ENCODE peak calls at places on chromosome 20, in seven cellular contexts. One of them, this sample, is unnamed.

GRCh38 chr20:46626799-46627198 is 24.5 kb downstream of the SLC13A3 start:
- DNase-seq in trophoblast cell: no peak
- DNase-seq in IMR-90: no peak
- DNase-seq in mesenchymal stem cell: no peak
- DNase-seq in mesendoderm: no peak
- DNase-seq in H9: no peak
- DNase-seq in H1: no peak
- DNase-seq in this sample: no peak

GRCh38 chr20:11207749-11208502 is 534.1 kb upstream of the JAG1 start:
- DNase-seq in mesendoderm: peak
- DNase-seq in H9: no peak
- DNase-seq in trophoblast cell: no peak
- DNase-seq in H1: no peak
- DNase-seq in IMR-90: peak
- DNase-seq in mesenchymal stem cell: peak
- DNase-seq in this sample: no peak

GRCh38 chr20:37970856-37971245 is 62.4 kb downstream of the TTI1 start:
- DNase-seq in trophoblast cell: no peak
- DNase-seq in H9: no peak
- DNase-seq in mesendoderm: no peak
- DNase-seq in mesenchymal stem cell: no peak
- DNase-seq in IMR-90: no peak
- DNase-seq in H1: no peak
- DNase-seq in this sample: no peak

GRCh38 chr20:35008411-35009342 is 53.0 kb downstream of the MYH7B start:
- DNase-seq in trophoblast cell: no peak
- DNase-seq in H9: peak
- DNase-seq in mesenchymal stem cell: no peak
- DNase-seq in mesendoderm: no peak
- DNase-seq in H1: no peak
- DNase-seq in IMR-90: no peak
- DNase-seq in this sample: no peak

GRCh38 chr20:48812600-48813445 is 15.0 kb downstream of the PREX1 start:
- DNase-seq in trophoblast cell: no peak
- DNase-seq in mesenchymal stem cell: no peak
- DNase-seq in H1: no peak
- DNase-seq in mesendoderm: no peak
- DNase-seq in IMR-90: no peak
- DNase-seq in H9: no peak
- DNase-seq in this sample: no peak

GRCh38 chr20:4216142-4216735 is 200.9 kb upstream of the RNF24 start:
- DNase-seq in trophoblast cell: peak
- DNase-seq in IMR-90: peak
- DNase-seq in mesendoderm: no peak
- DNase-seq in H1: no peak
- DNase-seq in mesenchymal stem cell: no peak
- DNase-seq in H9: no peak
- DNase-seq in this sample: no peak

GRCh38 chr20:1280421-1281102 is 14.5 kb downstream of the SNPH start:
- DNase-seq in mesendoderm: no peak
- DNase-seq in H1: no peak
- DNase-seq in H9: peak
- DNase-seq in trophoblast cell: no peak
- DNase-seq in IMR-90: peak
- DNase-seq in mesenchymal stem cell: peak
- DNase-seq in this sample: no peak

GRCh38 chr20:15487030-15487429 is 1086.2 kb downstream of the KIF16B start:
- DNase-seq in H1: no peak
- DNase-seq in trophoblast cell: peak
- DNase-seq in H9: no peak
- DNase-seq in mesendoderm: peak
- DNase-seq in mesenchymal stem cell: no peak
- DNase-seq in IMR-90: no peak
- DNase-seq in this sample: no peak

GRCh38 chr20:59152559-59153354 is 10.9 kb upstream of the ZNF831 start:
- DNase-seq in mesenchymal stem cell: no peak
- DNase-seq in H1: no peak
- DNase-seq in IMR-90: no peak
- DNase-seq in trophoblast cell: no peak
- DNase-seq in mesendoderm: no peak
- DNase-seq in H9: no peak
- DNase-seq in this sample: no peak

GRCh38 chr20:44967207-44967807 is 995 bp downstream of the STK4 start:
- DNase-seq in IMR-90: no peak
- DNase-seq in H9: no peak
- DNase-seq in H1: no peak
- DNase-seq in trophoblast cell: no peak
- DNase-seq in mesenchymal stem cell: peak
- DNase-seq in mesendoderm: no peak
- DNase-seq in this sample: no peak

GRCh38 chr20:49636447-49636846 is 68.5 kb upstream of the PTGIS start:
- DNase-seq in H1: no peak
- DNase-seq in mesenchymal stem cell: no peak
- DNase-seq in trophoblast cell: no peak
- DNase-seq in H9: no peak
- DNase-seq in mesendoderm: no peak
- DNase-seq in IMR-90: no peak
- DNase-seq in this sample: no peak

GRCh38 chr20:38871560-38871953 is 54.7 kb upstream of the FAM83D start:
- DNase-seq in IMR-90: no peak
- DNase-seq in mesendoderm: no peak
- DNase-seq in mesenchymal stem cell: no peak
- DNase-seq in H9: no peak
- DNase-seq in H1: no peak
- DNase-seq in trophoblast cell: no peak
- DNase-seq in this sample: no peak

GRCh38 chr20:34984756-34985261 is 29.1 kb downstream of the MYH7B start:
- DNase-seq in IMR-90: no peak
- DNase-seq in mesendoderm: no peak
- DNase-seq in trophoblast cell: no peak
- DNase-seq in mesenchymal stem cell: no peak
- DNase-seq in H9: no peak
- DNase-seq in H1: no peak
- DNase-seq in this sample: no peak

GRCh38 chr20:20230741-20231140 is 137.2 kb upstream of the INSM1 start:
- DNase-seq in IMR-90: no peak
- DNase-seq in mesendoderm: no peak
- DNase-seq in H1: no peak
- DNase-seq in H9: no peak
- DNase-seq in mesenchymal stem cell: no peak
- DNase-seq in trophoblast cell: no peak
- DNase-seq in this sample: no peak

GRCh38 chr20:53711333-53712211 is 117.9 kb upstream of the ZNF217 start:
- DNase-seq in trophoblast cell: peak
- DNase-seq in mesenchymal stem cell: no peak
- DNase-seq in IMR-90: no peak
- DNase-seq in H9: no peak
- DNase-seq in H1: no peak
- DNase-seq in mesendoderm: no peak
- DNase-seq in this sample: no peak

GRCh38 chr20:44809380-44810060 is 826 bp downstream of the RIMS4 start:
- DNase-seq in H1: no peak
- DNase-seq in mesendoderm: peak
- DNase-seq in mesenchymal stem cell: no peak
- DNase-seq in IMR-90: no peak
- DNase-seq in trophoblast cell: no peak
- DNase-seq in H9: peak
- DNase-seq in this sample: no peak

GRCh38 chr20:59062057-59062456 is 19.5 kb upstream of the PRELID3B start:
- DNase-seq in H9: no peak
- DNase-seq in mesenchymal stem cell: no peak
- DNase-seq in IMR-90: no peak
- DNase-seq in trophoblast cell: no peak
- DNase-seq in H1: no peak
- DNase-seq in mesendoderm: peak
- DNase-seq in this sample: no peak

GRCh38 chr20:60035-60918 is 27.2 kb upstream of the DEFB125 start:
- DNase-seq in H9: no peak
- DNase-seq in mesenchymal stem cell: no peak
- DNase-seq in trophoblast cell: no peak
- DNase-seq in H1: no peak
- DNase-seq in IMR-90: no peak
- DNase-seq in mesendoderm: no peak
- DNase-seq in this sample: no peak

GRCh38 chr20:20621191-20621590 is 91.3 kb downstream of the RALGAPA2 start:
- DNase-seq in H1: no peak
- DNase-seq in mesenchymal stem cell: no peak
- DNase-seq in mesendoderm: no peak
- DNase-seq in IMR-90: no peak
- DNase-seq in H9: no peak
- DNase-seq in trophoblast cell: no peak
- DNase-seq in this sample: no peak

GRCh38 chr20:49616154-49617007 is 48.4 kb upstream of the PTGIS start:
- DNase-seq in H1: no peak
- DNase-seq in H9: no peak
- DNase-seq in mesendoderm: no peak
- DNase-seq in mesenchymal stem cell: no peak
- DNase-seq in trophoblast cell: no peak
- DNase-seq in IMR-90: no peak
- DNase-seq in this sample: no peak

GRCh38 chr20:37630993-37631392 is 62.8 kb upstream of the CTNNBL1 start:
- DNase-seq in IMR-90: no peak
- DNase-seq in H1: no peak
- DNase-seq in H9: no peak
- DNase-seq in trophoblast cell: no peak
- DNase-seq in mesenchymal stem cell: no peak
- DNase-seq in mesendoderm: no peak
- DNase-seq in this sample: no peak

GRCh38 chr20:36574278-36575065 is 1.1 kb downstream of the TGIF2 start:
- DNase-seq in H1: no peak
- DNase-seq in mesendoderm: peak
- DNase-seq in H9: peak
- DNase-seq in IMR-90: peak
- DNase-seq in mesenchymal stem cell: peak
- DNase-seq in trophoblast cell: peak
- DNase-seq in this sample: peak

GRCh38 chr20:46122516-46123481 is 4.7 kb downstream of the CD40 start:
- DNase-seq in H1: no peak
- DNase-seq in trophoblast cell: peak
- DNase-seq in mesendoderm: no peak
- DNase-seq in IMR-90: no peak
- DNase-seq in H9: no peak
- DNase-seq in mesenchymal stem cell: no peak
- DNase-seq in this sample: no peak

GRCh38 chr20:51736947-51737346 is 31.2 kb downstream of the ATP9A start:
- DNase-seq in mesendoderm: no peak
- DNase-seq in H9: no peak
- DNase-seq in IMR-90: no peak
- DNase-seq in H1: no peak
- DNase-seq in mesenchymal stem cell: no peak
- DNase-seq in trophoblast cell: no peak
- DNase-seq in this sample: no peak

GRCh38 chr20:51733070-51733469 is 35.1 kb downstream of the ATP9A start:
- DNase-seq in trophoblast cell: no peak
- DNase-seq in H9: no peak
- DNase-seq in H1: no peak
- DNase-seq in mesenchymal stem cell: no peak
- DNase-seq in IMR-90: no peak
- DNase-seq in mesendoderm: no peak
- DNase-seq in this sample: no peak

GRCh38 chr20:51734876-51735499 is 33.2 kb downstream of the ATP9A start:
- DNase-seq in H1: no peak
- DNase-seq in H9: no peak
- DNase-seq in trophoblast cell: no peak
- DNase-seq in mesendoderm: no peak
- DNase-seq in IMR-90: no peak
- DNase-seq in mesenchymal stem cell: no peak
- DNase-seq in this sample: no peak

GRCh38 chr20:51738877-51739447 is 29.2 kb downstream of the ATP9A start:
- DNase-seq in mesenchymal stem cell: no peak
- DNase-seq in H9: no peak
- DNase-seq in H1: no peak
- DNase-seq in IMR-90: no peak
- DNase-seq in trophoblast cell: no peak
- DNase-seq in mesendoderm: no peak
- DNase-seq in this sample: no peak

GRCh38 chr20:51735728-51736600 is 32.2 kb downstream of the ATP9A start:
- DNase-seq in H9: no peak
- DNase-seq in IMR-90: no peak
- DNase-seq in H1: no peak
- DNase-seq in trophoblast cell: no peak
- DNase-seq in mesenchymal stem cell: no peak
- DNase-seq in mesendoderm: no peak
- DNase-seq in this sample: no peak
- H3K23ac ChIP-seq in H9: no peak
- H3K23ac ChIP-seq in IMR-90: no peak
- H3K23ac ChIP-seq in H1: no peak
- H3K23ac ChIP-seq in trophoblast cell: no peak
- H3K23ac ChIP-seq in mesenchymal stem cell: no peak
- H3K23ac ChIP-seq in mesendoderm: no peak
- H3K23ac ChIP-seq in this sample: peak

GRCh38 chr20:62811320-62811719 is 5.5 kb upstream of the COL9A3 start:
- DNase-seq in trophoblast cell: no peak
- DNase-seq in mesenchymal stem cell: no peak
- DNase-seq in H1: no peak
- DNase-seq in IMR-90: no peak
- DNase-seq in H9: no peak
- DNase-seq in mesendoderm: no peak
- DNase-seq in this sample: no peak
- H2BK5ac ChIP-seq in trophoblast cell: no peak
- H2BK5ac ChIP-seq in mesenchymal stem cell: no peak
- H2BK5ac ChIP-seq in H1: no peak
- H2BK5ac ChIP-seq in IMR-90: no peak
- H2BK5ac ChIP-seq in H9: no peak
- H2BK5ac ChIP-seq in mesendoderm: no peak
- H2BK5ac ChIP-seq in this sample: no peak

GRCh38 chr20:9375221-9375681 is 139.1 kb upstream of the LAMP5 start:
- DNase-seq in IMR-90: peak
- DNase-seq in H1: no peak
- DNase-seq in mesendoderm: peak
- DNase-seq in trophoblast cell: no peak
- DNase-seq in mesenchymal stem cell: peak
- DNase-seq in H9: no peak
- DNase-seq in this sample: no peak
- H3K23ac ChIP-seq in IMR-90: peak
- H3K23ac ChIP-seq in H1: no peak
- H3K23ac ChIP-seq in mesendoderm: no peak
- H3K23ac ChIP-seq in trophoblast cell: no peak
- H3K23ac ChIP-seq in mesenchymal stem cell: no peak
- H3K23ac ChIP-seq in H9: no peak
- H3K23ac ChIP-seq in this sample: no peak

DNA sequence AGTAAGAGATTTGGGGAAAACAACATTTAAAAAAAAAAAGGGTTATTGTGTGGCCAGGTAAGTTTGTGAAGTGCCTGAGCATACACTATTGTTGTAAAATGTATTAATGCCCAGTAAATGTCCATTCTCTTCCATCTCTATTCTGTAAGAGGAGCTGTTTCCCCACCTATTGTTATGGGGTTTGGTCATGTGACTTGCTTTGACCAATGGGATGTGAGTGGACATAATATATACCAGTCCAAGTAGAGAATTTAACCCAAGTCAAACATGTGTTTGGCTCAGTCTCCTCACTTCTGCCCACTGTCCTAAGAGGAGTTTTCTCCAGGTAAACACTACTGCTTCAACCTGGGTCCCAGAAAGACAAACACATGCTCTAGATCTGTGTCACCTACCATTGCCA is 377.1 kb downstream of the FOXA2 start:
- DNase-seq in trophoblast cell: no peak
- DNase-seq in H9: no peak
- DNase-seq in H1: no peak
- DNase-seq in mesendoderm: no peak
- DNase-seq in IMR-90: no peak
- DNase-seq in mesenchymal stem cell: no peak
- DNase-seq in this sample: no peak
- H2BK5ac ChIP-seq in trophoblast cell: no peak
- H2BK5ac ChIP-seq in H9: no peak
- H2BK5ac ChIP-seq in H1: no peak
- H2BK5ac ChIP-seq in mesendoderm: no peak
- H2BK5ac ChIP-seq in IMR-90: no peak
- H2BK5ac ChIP-seq in mesenchymal stem cell: no peak
- H2BK5ac ChIP-seq in this sample: no peak

GRCh38 chr20:25566821-25567220 is 18.5 kb downstream of the NINL start:
- DNase-seq in H9: no peak
- DNase-seq in H1: no peak
- DNase-seq in mesenchymal stem cell: no peak
- DNase-seq in mesendoderm: no peak
- DNase-seq in trophoblast cell: no peak
- DNase-seq in IMR-90: no peak
- DNase-seq in this sample: no peak
- H3K23ac ChIP-seq in H9: no peak
- H3K23ac ChIP-seq in H1: no peak
- H3K23ac ChIP-seq in mesenchymal stem cell: no peak
- H3K23ac ChIP-seq in mesendoderm: no peak
- H3K23ac ChIP-seq in trophoblast cell: no peak
- H3K23ac ChIP-seq in IMR-90: no peak
- H3K23ac ChIP-seq in this sample: no peak